ENCODE peak calls at places on chromosomes 1 and 21, in seven cellular contexts. Y is lower leg skin, T is endodermal cell, I is neural crest cell, P is ascending aorta, F is WTC11, R is progenitor cell of endocrine pancreas. O is an unnamed sample.

GRCh38 chr1:44543064-44543815 is 131.0 kb downstream of the TMEM53 start:
- DNase-seq in I (peak; percentile 54), R (peak; percentile 25), Y (no peak), F (peak; percentile 94), T (peak; percentile 99), P (no peak), O (peak; percentile 26)

GRCh38 chr1:65844990-65845757 is 52.5 kb downstream of the PDE4B start:
- DNase-seq in I (no peak), T (no peak), P (no peak), F (no peak), R (no peak), Y (no peak), O (no peak)

GRCh38 chr1:93304716-93305138 is 41.0 kb upstream of the DR1 start:
- DNase-seq in Y (peak; percentile 37), I (peak; percentile 31), R (no peak), F (peak; percentile 26), P (peak; percentile 69), T (no peak), O (peak; percentile 20)

GRCh38 chr21:40404319-40404906 is 442.5 kb downstream of the DSCAM start:
- DNase-seq in R (no peak), Y (no peak), I (no peak), T (no peak), F (no peak), P (no peak), O (no peak)

GRCh38 chr1:185096531-185096930 is 51.2 kb downstream of the RNF2 start:
- DNase-seq in I (no peak), Y (no peak), T (no peak), P (no peak), F (no peak), R (no peak), O (no peak)

GRCh38 chr1:36231191-36231590 is 6.9 kb downstream of the THRAP3 start:
- DNase-seq in R (no peak), Y (no peak), P (no peak), I (no peak), F (no peak), T (no peak), O (no peak)

GRCh38 chr1:39755965-39756659 is 15.0 kb downstream of the OXCT2 start:
- DNase-seq in I (no peak), F (no peak), R (no peak), P (no peak), T (no peak), Y (no peak), O (no peak)

GRCh38 chr1:3134378-3135072 is 65.5 kb downstream of the PRDM16 start:
- DNase-seq in I (no peak), Y (no peak), T (no peak), F (no peak), P (no peak), R (no peak), O (no peak)

GRCh38 chr1:240237305-240237721 is 145.6 kb downstream of the FMN2 start:
- DNase-seq in P (no peak), R (no peak), F (no peak), I (no peak), Y (no peak), T (no peak), O (no peak)

GRCh38 chr21:35190201-35190701 is 141.1 kb upstream of the RUNX1 start:
- DNase-seq in Y (no peak), I (no peak), F (no peak), P (no peak), R (no peak), T (no peak), O (no peak)

GRCh38 chr1:25118554-25118953 is 113.7 kb downstream of the SYF2 start:
- DNase-seq in Y (no peak), I (no peak), T (no peak), R (no peak), P (no peak), F (no peak), O (no peak)

GRCh38 chr1:172547071-172547470 is 14.1 kb downstream of the SUCO start:
- DNase-seq in I (no peak), Y (no peak), P (no peak), R (no peak), F (no peak), T (no peak), O (no peak)

GRCh38 chr1:85278853-85279314 is 2.5 kb upstream of the BCL10 start:
- DNase-seq in T (no peak), F (no peak), R (no peak), P (peak; percentile 71), I (no peak), Y (peak; percentile 73), O (no peak)

GRCh38 chr1:6508154-6508875 is 16.8 kb upstream of the PLEKHG5 start:
- DNase-seq in T (peak; percentile 41), F (no peak), Y (no peak), I (no peak), P (no peak), R (no peak), O (no peak)

GRCh38 chr1:2184934-2185333 is 9.6 kb downstream of the FAAP20 start:
- DNase-seq in F (no peak), I (no peak), P (no peak), R (no peak), T (no peak), Y (no peak), O (no peak)

GRCh38 chr1:198416276-198416675 is 124.2 kb downstream of the ATP6V1G3 start:
- DNase-seq in R (no peak), F (no peak), Y (no peak), T (peak; percentile 42), I (no peak), P (no peak), O (no peak)

DNA sequence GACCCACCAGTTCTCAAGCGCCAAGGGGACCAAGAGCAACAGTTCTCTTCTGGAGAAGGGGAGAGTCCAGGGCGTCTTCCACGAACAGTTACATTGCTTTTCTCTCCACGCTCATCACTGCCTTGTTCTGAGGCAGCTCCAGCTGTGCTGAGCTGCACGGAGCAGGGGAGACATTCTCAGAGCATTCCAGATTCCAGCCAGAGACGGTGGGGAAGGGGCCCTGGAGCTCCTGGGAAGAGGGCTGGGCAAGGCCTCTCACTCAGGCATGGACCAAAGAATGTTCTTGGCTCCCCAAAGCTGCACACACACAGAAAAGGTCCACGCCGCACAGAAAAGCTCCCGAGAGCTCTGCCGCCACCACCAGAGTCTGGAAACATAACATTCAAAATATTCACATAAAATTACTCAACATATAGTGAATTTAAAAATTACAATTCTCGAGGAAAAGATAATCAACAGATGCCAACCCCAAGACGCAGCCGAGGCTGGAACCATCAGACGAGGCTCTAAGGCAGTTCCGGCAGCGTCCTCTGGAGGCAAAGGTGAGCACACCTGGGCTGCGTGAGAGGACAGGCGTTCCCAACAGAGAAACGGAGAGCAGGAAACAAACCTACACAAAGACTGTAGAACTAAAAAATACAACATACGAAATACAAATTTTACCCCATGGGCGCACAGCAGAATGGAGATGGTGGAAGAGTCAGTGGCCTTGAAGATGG is 40.5 kb downstream of the UBE2G2 start:
- DNase-seq in T (peak; percentile 87), Y (no peak), F (peak; percentile 75), P (peak; percentile 38), I (no peak), R (no peak), O (no peak)
- TF ChIP-seq CTCF in T (peak; percentile 87), Y (no peak), F (peak; percentile 46), P (no peak), I (peak; percentile 55), R (peak; percentile 66), O (peak; percentile 32)

DNA sequence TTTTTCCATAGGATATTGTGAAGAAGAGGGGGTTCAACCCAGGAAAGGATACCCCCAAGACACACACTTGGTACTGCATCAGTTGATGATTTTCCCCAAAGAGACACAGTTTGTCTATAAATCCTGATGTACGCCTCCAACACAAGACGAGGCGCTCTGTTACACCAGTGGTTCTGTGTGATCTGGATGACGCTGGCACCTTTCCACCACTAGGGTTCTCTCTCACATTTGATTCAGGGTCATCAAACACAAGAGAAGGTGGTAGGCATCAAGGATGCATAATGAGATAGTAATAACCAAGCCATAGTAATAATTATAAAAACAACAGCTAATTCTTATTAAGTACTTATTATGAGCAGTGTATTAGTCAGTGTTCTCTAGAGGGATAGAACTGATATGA is 508.8 kb upstream of the ZP4 start:
- DNase-seq in Y (no peak), I (no peak), T (peak; percentile 55), F (peak; percentile 31), R (no peak), P (no peak), O (no peak)
- TF ChIP-seq CTCF in Y (no peak), I (peak; percentile 32), T (peak; percentile 73), F (peak; percentile 41), R (peak; percentile 27), P (no peak), O (peak; percentile 27)

GRCh38 chr1:45827256-45827655 is 23.8 kb downstream of the MAST2 start:
- DNase-seq in R (no peak), P (no peak), F (no peak), T (no peak), Y (no peak), I (no peak), O (no peak)

GRCh38 chr1:45822644-45823043 is 19.2 kb downstream of the MAST2 start:
- DNase-seq in R (no peak), F (no peak), I (no peak), Y (no peak), T (no peak), P (no peak), O (no peak)

GRCh38 chr1:45828841-45829240 is 25.4 kb downstream of the MAST2 start:
- DNase-seq in F (no peak), I (no peak), Y (no peak), P (no peak), R (no peak), T (no peak), O (no peak)

GRCh38 chr1:45820797-45821196 is 17.4 kb downstream of the MAST2 start:
- DNase-seq in T (no peak), I (no peak), R (no peak), Y (no peak), F (no peak), P (no peak), O (no peak)

DNA sequence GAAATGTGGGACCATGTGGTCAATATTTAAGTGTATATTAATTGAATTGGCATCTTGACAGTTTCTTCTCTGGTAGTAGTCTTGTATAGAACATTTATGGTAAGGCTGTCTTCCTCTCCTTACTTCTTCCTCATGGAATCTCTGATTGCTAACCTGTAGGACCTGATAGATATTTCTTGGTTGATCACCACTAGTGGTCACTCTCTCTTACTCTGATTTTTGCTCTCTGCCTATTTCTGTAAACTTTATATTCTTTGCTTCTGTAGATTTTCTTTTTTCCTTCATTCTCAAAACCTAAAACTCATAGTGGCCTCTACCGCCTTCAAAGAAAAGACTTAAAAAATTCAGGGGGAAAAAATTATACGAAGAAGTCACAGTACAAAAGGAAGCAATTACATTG is 21.2 kb downstream of the MAST2 start:
- DNase-seq in P (no peak), I (no peak), T (no peak), R (no peak), Y (no peak), F (no peak), O (no peak)
- TF ChIP-seq CTCF in P (no peak), I (no peak), T (peak; percentile 33), R (no peak), Y (no peak), F (no peak), O (no peak)

DNA sequence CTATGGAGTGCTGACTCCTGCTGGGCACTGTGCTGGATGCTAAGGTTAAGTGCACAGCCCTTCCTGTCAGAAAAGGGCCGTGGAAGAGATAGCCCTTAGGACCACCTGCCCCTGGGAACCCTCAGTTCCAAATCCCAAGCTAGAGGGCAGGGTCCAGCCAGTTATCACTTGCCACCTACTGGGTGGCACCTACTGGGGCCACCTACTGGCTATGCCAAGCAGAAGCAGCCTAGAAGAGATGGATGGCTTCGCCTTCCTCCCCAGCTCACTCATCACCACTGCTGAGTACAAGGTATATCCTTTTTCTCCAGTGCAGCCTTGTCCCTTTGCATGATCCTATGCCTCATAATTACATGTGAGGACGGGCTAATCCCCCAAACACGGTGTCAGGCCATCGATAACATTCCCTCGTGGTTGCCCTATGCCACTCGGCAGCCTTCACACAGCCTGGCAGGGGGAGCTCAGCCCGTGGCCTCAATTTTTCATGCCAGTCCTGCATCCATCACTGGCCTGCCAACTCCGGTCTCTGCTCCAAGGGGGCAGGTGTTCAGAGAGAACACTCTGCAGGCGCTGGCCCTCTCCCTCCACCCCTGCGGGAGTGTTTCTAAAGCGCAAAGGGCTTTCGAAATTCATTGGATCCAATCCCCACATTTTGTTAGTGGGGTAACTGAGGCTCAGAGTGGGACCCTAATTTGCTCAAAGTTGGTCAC is 49.0 kb downstream of the SYT2 start:
- DNase-seq in P (no peak), I (no peak), Y (no peak), R (no peak), F (no peak), T (no peak), O (no peak)
- TF ChIP-seq CTCF in P (no peak), I (peak; percentile 22), Y (no peak), R (peak; percentile 11), F (no peak), T (peak; percentile 64), O (no peak)

O was measured in glutamatergic neuron.